ENCODE peak calls at places on chromosome 17, in six cellular contexts. M, A, H, N, R and F are unnamed samples.

GRCh38 chr17:42027540-42027889 is 7.6 kb downstream of the NKIRAS2 start:
- DNase-seq in R (no peak), A (no peak), M (no peak), N (no peak), H (no peak), F (no peak)

GRCh38 chr17:66633322-66633965 is 201.5 kb upstream of the CACNG5 start:
- DNase-seq in M (no peak), H (no peak), R (no peak), A (no peak), N (no peak), F (no peak)

GRCh38 chr17:56441331-56441730 is 152.2 kb upstream of the NOG start:
- DNase-seq in N (no peak), R (no peak), H (no peak), M (no peak), A (no peak), F (no peak)

GRCh38 chr17:57750930-57751329 is 5.8 kb upstream of the CCDC182 start:
- DNase-seq in R (no peak), N (no peak), M (no peak), H (no peak), A (no peak), F (no peak)

GRCh38 chr17:45364531-45365390 is 47.9 kb upstream of the MAP3K14 start:
- DNase-seq in N (no peak), H (no peak), R (no peak), M (no peak), A (peak; percentile 24), F (no peak)

GRCh38 chr17:45241315-45242011 is 19.8 kb downstream of the FMNL1 start:
- DNase-seq in A (peak; percentile 88), M (peak; percentile 60), H (peak; percentile 74), R (no peak), N (no peak), F (peak; percentile 73)

GRCh38 chr17:42034059-42034458 is 14.2 kb downstream of the NKIRAS2 start:
- DNase-seq in A (no peak), R (no peak), H (no peak), M (no peak), N (no peak), F (no peak)

GRCh38 chr17:39156491-39156890 is 5.1 kb upstream of the PLXDC1 start:
- DNase-seq in A (no peak), M (no peak), N (no peak), R (no peak), H (no peak), F (no peak)

GRCh38 chr17:47687748-47688147 is 6.2 kb upstream of the TBKBP1 start:
- DNase-seq in N (no peak), H (no peak), M (no peak), A (peak; percentile 27), R (no peak), F (no peak)

GRCh38 chr17:50355336-50355700 is 9.4 kb downstream of the XYLT2 start:
- DNase-seq in R (no peak), M (no peak), N (no peak), A (no peak), H (no peak), F (no peak)

GRCh38 chr17:77616243-77616731 is 342.2 kb upstream of the TNRC6C start:
- DNase-seq in M (no peak), A (no peak), N (no peak), R (no peak), H (no peak), F (no peak)

GRCh38 chr17:19747829-19748806 is at the start of gene ALDH3A1:
- DNase-seq in M (peak; percentile 89), R (peak; percentile 58), A (no peak), N (peak; percentile 82), H (peak; percentile 72), F (peak; percentile 48)

GRCh38 chr17:77409282-77410161 is 268.8 kb downstream of the SEC14L1 start:
- DNase-seq in N (no peak), R (peak; percentile 69), M (peak; percentile 77), A (no peak), H (peak; percentile 70), F (peak; percentile 80)

GRCh38 chr17:82217530-82218204 is 5.0 kb upstream of the CCDC57 start:
- DNase-seq in M (peak; percentile 63), H (no peak), N (peak; percentile 93), R (peak; percentile 62), A (peak; percentile 46), F (peak; percentile 88)

GRCh38 chr17:82647593-82648164 is 565 bp downstream of the WDR45B start:
- DNase-seq in A (peak; percentile 89), M (peak; percentile 42), R (peak; percentile 55), H (no peak), N (no peak), F (peak; percentile 33)

GRCh38 chr17:77441130-77441920 is 300.6 kb downstream of the SEC14L1 start:
- DNase-seq in A (no peak), R (peak; percentile 57), H (no peak), N (no peak), M (no peak), F (no peak)

GRCh38 chr17:28537219-28537610 is 15.2 kb downstream of the UNC119 start:
- DNase-seq in H (no peak), A (no peak), M (peak; percentile 84), N (no peak), R (no peak), F (peak; percentile 79)

GRCh38 chr17:82787081-82787848 is 35.4 kb downstream of the TBCD start:
- DNase-seq in M (no peak), N (no peak), R (peak; percentile 34), A (no peak), H (peak; percentile 69), F (peak; percentile 80)

GRCh38 chr17:49361129-49361901 is 735 bp downstream of the ZNF652 start:
- DNase-seq in N (peak; percentile 62), A (peak; percentile 73), H (peak; percentile 36), M (peak; percentile 59), R (peak; percentile 74), F (peak; percentile 66)

GRCh38 chr17:9370464-9370863 is 205.2 kb downstream of the STX8 start:
- DNase-seq in H (no peak), R (no peak), A (no peak), M (no peak), N (peak; percentile 50), F (no peak)

GRCh38 chr17:37779554-37779953 is 34.7 kb upstream of the HNF1B start:
- DNase-seq in H (no peak), A (no peak), R (no peak), N (no peak), M (no peak), F (no peak)

DNA sequence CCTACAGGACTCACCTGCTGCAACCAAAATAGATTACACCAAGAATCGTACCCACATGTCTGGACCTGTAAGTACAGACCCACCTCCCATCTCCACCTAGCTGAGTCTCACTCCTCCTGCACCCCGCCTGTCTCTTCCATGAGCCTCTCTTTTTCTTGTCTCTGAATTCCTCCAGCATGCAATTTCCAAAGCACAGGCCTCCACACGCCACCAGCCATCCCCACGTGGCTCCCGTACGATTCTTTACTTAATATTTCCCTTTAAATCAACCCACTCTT is 1.2 kb downstream of the RPH3AL start:
- DNase-seq in R (no peak), H (no peak), A (no peak), N (no peak), M (no peak), F (no peak)
- TF ChIP-seq CTCF in R (no peak), H (no peak), A (no peak), N (no peak), M (no peak), F (no peak)

DNA sequence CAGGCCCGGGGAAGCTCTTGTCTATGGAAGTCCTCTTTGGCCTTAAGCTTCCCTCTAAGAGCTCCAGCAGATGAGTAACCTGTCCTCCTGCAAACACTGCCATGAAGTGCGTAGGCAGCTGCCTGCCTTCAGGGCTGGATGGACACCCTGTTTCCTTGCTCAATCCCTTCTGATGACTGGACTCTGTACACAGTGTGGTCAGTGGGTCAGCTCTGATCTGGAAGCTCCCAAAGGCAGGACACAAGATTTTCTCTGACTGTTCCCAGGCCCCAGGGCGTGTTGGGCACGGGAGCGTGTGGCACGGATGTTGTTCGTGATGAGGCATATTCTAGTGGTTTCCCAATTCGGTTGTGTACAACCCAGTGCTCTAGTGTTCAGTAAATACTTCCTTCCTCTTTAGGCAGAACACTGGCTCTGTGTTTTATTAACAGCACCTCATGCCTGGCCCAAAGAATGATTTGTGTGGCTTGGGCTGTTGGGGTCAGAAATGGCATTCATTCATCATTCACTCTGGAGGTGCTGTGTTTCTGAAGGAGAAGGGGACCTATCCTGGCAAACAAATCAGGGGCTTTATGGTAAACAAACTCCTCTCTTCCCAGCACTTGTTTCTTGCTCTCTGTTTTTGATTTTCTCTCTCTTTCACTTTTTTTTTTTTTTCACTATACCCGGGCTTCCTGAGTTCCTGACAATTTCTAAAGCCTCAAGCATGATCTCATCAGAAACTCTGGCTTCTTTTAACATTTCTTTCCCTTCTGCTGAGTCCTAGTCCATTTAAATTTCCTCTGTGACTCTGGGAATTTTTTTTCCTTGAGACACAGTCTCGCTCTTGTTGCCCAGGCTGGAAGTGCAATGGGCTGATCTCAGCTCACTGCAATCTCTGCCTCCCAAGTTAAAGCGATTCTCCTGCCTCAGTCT is 12.0 kb upstream of the RNF157 start:
- DNase-seq in M (peak; percentile 65), N (peak; percentile 94), H (no peak), R (peak; percentile 67), A (no peak), F (peak; percentile 87)
- TF ChIP-seq POLR2AphosphoS5 in M (no peak), N (no peak), H (peak; percentile 34), R (peak; percentile 45), A (no peak), F (peak; percentile 95)

DNA sequence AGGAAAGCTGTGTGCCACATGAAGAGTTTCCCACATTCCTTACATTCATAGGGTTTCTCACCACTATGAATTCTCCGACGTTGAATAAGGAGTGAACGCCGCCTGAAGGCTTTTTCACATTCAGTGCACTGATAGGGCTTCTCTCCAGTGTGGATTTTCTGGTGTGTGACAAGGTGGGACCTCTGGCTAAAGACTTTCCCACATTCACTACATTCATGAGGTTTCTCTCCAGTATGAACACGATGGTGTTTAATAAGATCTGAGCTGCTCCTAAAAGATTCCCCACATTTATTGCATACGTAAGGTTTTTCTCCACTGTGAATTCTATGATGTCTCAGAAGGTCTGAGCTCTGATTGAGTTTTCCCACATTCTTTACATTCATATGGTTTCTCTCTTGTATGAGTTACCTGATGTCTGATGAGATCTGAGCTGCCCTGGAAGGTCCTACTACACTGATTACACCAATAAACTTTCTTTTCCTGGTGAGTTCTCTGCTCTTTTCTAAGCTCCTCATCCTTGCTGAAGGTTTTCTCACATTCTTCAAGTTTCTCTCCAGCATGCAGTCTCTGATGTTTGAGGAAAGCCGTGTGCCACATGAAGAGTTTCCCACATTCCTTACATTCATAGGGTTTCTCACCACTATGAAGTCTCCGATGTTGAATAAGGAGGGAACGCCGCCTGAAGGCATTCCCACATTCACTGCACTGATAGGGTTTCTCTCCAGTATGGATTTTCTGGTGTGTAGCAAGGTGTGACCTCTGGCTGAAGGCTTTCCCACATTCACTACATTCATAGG is 10.0 kb downstream of the ZNF594 start:
- DNase-seq in M (no peak), N (no peak), H (no peak), R (no peak), A (no peak), F (no peak)
- H3K9me3 ChIP-seq in M (peaks cover 88% of the 10 kb centered on the region), N (peaks cover 31% of the 10 kb centered on the region), H (peaks cover 18% of the 10 kb centered on the region), R (peaks cover 99% of the 10 kb centered on the region), A (peaks cover 74% of the 10 kb centered on the region), F (peaks cover 99% of the 10 kb centered on the region)

DNA sequence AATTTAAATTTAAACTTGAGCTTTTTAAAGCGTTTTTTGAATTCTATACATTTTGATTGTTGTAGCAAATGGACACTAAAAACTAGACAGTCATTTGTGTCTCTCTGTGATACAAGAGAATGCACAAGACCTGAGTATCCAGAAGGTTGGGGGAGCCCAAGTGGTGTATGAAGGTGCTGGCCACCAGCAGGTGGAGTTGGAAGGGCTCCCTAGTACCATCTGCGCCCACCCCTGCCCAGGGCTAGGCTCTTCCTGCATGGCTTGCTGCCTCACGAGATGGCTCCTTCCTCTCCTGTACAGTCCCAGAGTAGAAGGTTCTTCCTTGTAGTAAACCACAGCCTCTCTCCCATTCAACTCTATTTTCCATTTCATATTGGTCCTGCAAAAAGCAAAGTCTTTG is 17.0 kb downstream of the GID4 start:
- DNase-seq in R (no peak), M (no peak), A (no peak), H (no peak), N (no peak), F (no peak)
- TF ChIP-seq CTCF in R (no peak), M (no peak), A (no peak), H (no peak), N (no peak), F (no peak)